ENCODE peak calls at places on chromosome 13, in nine cellular contexts. O, I, E, P, M, D, R, B and N are unnamed samples.

GRCh38 chr13:105971720-105972119 is 563.7 kb downstream of the EFNB2 start:
- DNase-seq in O (no peak), I (no peak), E (no peak), P (no peak), M (no peak), D (no peak), R (no peak), B (no peak), N (no peak)

GRCh38 chr13:80030491-80030890 is 310.4 kb downstream of the SPRY2 start:
- DNase-seq in O (peak; percentile 22), I (no peak), E (no peak), P (peak; percentile 69), M (peak; percentile 2), D (no peak), R (no peak), B (peak; percentile 23), N (no peak)

GRCh38 chr13:110012102-110012739 is 225.8 kb upstream of the IRS2 start:
- DNase-seq in O (peak; percentile 22), I (peak; percentile 31), E (no peak), P (no peak), M (no peak), D (no peak), R (no peak), B (no peak), N (no peak)

GRCh38 chr13:49342404-49342803 is 94.7 kb downstream of the CDADC1 start:
- DNase-seq in O (no peak), I (no peak), E (no peak), P (no peak), M (no peak), D (no peak), R (no peak), B (no peak), N (no peak)

GRCh38 chr13:25886438-25887214 is 165.2 kb downstream of the SHISA2 start:
- DNase-seq in O (no peak), I (peak; percentile 57), E (no peak), P (no peak), M (peak; percentile 24), D (no peak), R (no peak), B (no peak), N (no peak)

GRCh38 chr13:42168497-42168896 is 103.5 kb upstream of the AKAP11 start:
- DNase-seq in O (no peak), I (no peak), E (no peak), P (no peak), M (no peak), D (no peak), R (no peak), B (no peak), N (no peak)

GRCh38 chr13:110964229-110965037 is 49.6 kb upstream of the ANKRD10 start:
- DNase-seq in O (no peak), I (no peak), E (no peak), P (no peak), M (no peak), D (no peak), R (no peak), B (no peak), N (no peak)

GRCh38 chr13:90801621-90802020 is 545.9 kb upstream of the MIR17HG start:
- DNase-seq in O (no peak), I (no peak), E (no peak), P (no peak), M (no peak), D (no peak), R (no peak), B (no peak), N (no peak)

GRCh38 chr13:100491164-100491847 is 97.3 kb downstream of the GGACT start:
- DNase-seq in O (no peak), I (no peak), E (no peak), P (no peak), M (no peak), D (no peak), R (no peak), B (no peak), N (no peak)